ENCODE peak calls at places on chromosomes 1 and 21, in five cellular contexts. One of them, this sample, is unnamed.

GRCh38 chr1:71030021-71030420 is 17.6 kb downstream of the PTGER3 start:
- DNase-seq in H9: no peak
- DNase-seq in mesenchymal stem cell: no peak
- DNase-seq in IMR-90: no peak
- DNase-seq in trophoblast cell: peak; percentile 51
- DNase-seq in this sample: no peak

GRCh38 chr1:14840374-14840773 is 241.9 kb downstream of the KAZN start:
- DNase-seq in IMR-90: no peak
- DNase-seq in mesenchymal stem cell: no peak
- DNase-seq in trophoblast cell: no peak
- DNase-seq in H9: no peak
- DNase-seq in this sample: no peak

GRCh38 chr1:78630600-78630999 is 10.4 kb downstream of the IFI44L start:
- DNase-seq in mesenchymal stem cell: no peak
- DNase-seq in trophoblast cell: no peak
- DNase-seq in H9: no peak
- DNase-seq in IMR-90: no peak
- DNase-seq in this sample: no peak

GRCh38 chr21:44889625-44890337 is 16.3 kb upstream of the PTTG1IP start:
- DNase-seq in IMR-90: no peak
- DNase-seq in mesenchymal stem cell: no peak
- DNase-seq in trophoblast cell: no peak
- DNase-seq in H9: no peak
- DNase-seq in this sample: no peak

GRCh38 chr1:90220941-90221693 is 226.2 kb downstream of the ZNF326 start:
- DNase-seq in trophoblast cell: no peak
- DNase-seq in mesenchymal stem cell: no peak
- DNase-seq in IMR-90: no peak
- DNase-seq in H9: no peak
- DNase-seq in this sample: no peak

GRCh38 chr1:84715620-84716019 is 25.4 kb upstream of the SSX2IP start:
- DNase-seq in H9: no peak
- DNase-seq in trophoblast cell: no peak
- DNase-seq in IMR-90: no peak
- DNase-seq in mesenchymal stem cell: no peak
- DNase-seq in this sample: peak; percentile 36

GRCh38 chr1:52880226-52880625 is 37.7 kb downstream of the ZYG11A start:
- DNase-seq in IMR-90: no peak
- DNase-seq in H9: no peak
- DNase-seq in mesenchymal stem cell: no peak
- DNase-seq in trophoblast cell: no peak
- DNase-seq in this sample: no peak

GRCh38 chr1:99115231-99115630 is 110.6 kb upstream of the PLPPR5 start:
- DNase-seq in H9: no peak
- DNase-seq in mesenchymal stem cell: no peak
- DNase-seq in trophoblast cell: no peak
- DNase-seq in IMR-90: no peak
- DNase-seq in this sample: no peak

GRCh38 chr21:20875741-20876140 is 122.5 kb upstream of the NCAM2 start:
- DNase-seq in H9: no peak
- DNase-seq in trophoblast cell: no peak
- DNase-seq in mesenchymal stem cell: no peak
- DNase-seq in IMR-90: no peak
- DNase-seq in this sample: peak; percentile 2

GRCh38 chr1:30342535-30343141 is 380.7 kb downstream of the MATN1 start:
- DNase-seq in H9: peak; percentile 68
- DNase-seq in trophoblast cell: no peak
- DNase-seq in IMR-90: no peak
- DNase-seq in mesenchymal stem cell: no peak
- DNase-seq in this sample: no peak

GRCh38 chr1:8780405-8780804 is 37.0 kb downstream of the RERE start:
- DNase-seq in trophoblast cell: no peak
- DNase-seq in H9: no peak
- DNase-seq in mesenchymal stem cell: no peak
- DNase-seq in IMR-90: no peak
- DNase-seq in this sample: no peak

GRCh38 chr1:248821101-248821500 is 4.6 kb downstream of the SH3BP5L start:
- DNase-seq in trophoblast cell: peak; percentile 42
- DNase-seq in IMR-90: peak; percentile 87
- DNase-seq in mesenchymal stem cell: no peak
- DNase-seq in H9: no peak
- DNase-seq in this sample: no peak

GRCh38 chr1:68202239-68202832 is 30.0 kb downstream of the WLS start:
- DNase-seq in mesenchymal stem cell: no peak
- DNase-seq in trophoblast cell: no peak
- DNase-seq in H9: no peak
- DNase-seq in IMR-90: peak; percentile 74
- DNase-seq in this sample: no peak

GRCh38 chr1:64038119-64038518 is 165.3 kb upstream of the UBE2U start:
- DNase-seq in mesenchymal stem cell: no peak
- DNase-seq in H9: no peak
- DNase-seq in IMR-90: no peak
- DNase-seq in trophoblast cell: no peak
- DNase-seq in this sample: no peak

GRCh38 chr1:98323906-98324358 is 337.6 kb upstream of the SNX7 start:
- DNase-seq in mesenchymal stem cell: peak; percentile 93
- DNase-seq in trophoblast cell: peak; percentile 88
- DNase-seq in H9: peak; percentile 51
- DNase-seq in IMR-90: peak; percentile 96
- DNase-seq in this sample: no peak

GRCh38 chr1:193590102-193590501 is 403.7 kb upstream of the B3GALT2 start:
- DNase-seq in H9: no peak
- DNase-seq in trophoblast cell: no peak
- DNase-seq in mesenchymal stem cell: no peak
- DNase-seq in IMR-90: no peak
- DNase-seq in this sample: no peak

GRCh38 chr21:39265603-39266002 is 47.8 kb downstream of the BRWD1 start:
- DNase-seq in H9: no peak
- DNase-seq in mesenchymal stem cell: no peak
- DNase-seq in IMR-90: no peak
- DNase-seq in trophoblast cell: no peak
- DNase-seq in this sample: no peak

GRCh38 chr1:170261669-170262068 is 115.9 kb downstream of the NTMT2 start:
- DNase-seq in mesenchymal stem cell: no peak
- DNase-seq in H9: no peak
- DNase-seq in IMR-90: peak; percentile 6
- DNase-seq in trophoblast cell: no peak
- DNase-seq in this sample: no peak

GRCh38 chr1:44390277-44390676 is 14.8 kb upstream of the RNF220 start:
- DNase-seq in mesenchymal stem cell: peak; percentile 92
- DNase-seq in H9: no peak
- DNase-seq in trophoblast cell: no peak
- DNase-seq in IMR-90: peak; percentile 85
- DNase-seq in this sample: no peak

GRCh38 chr1:179121159-179121938 is 39.5 kb downstream of the TOR3A start:
- DNase-seq in trophoblast cell: peak; percentile 27
- DNase-seq in H9: no peak
- DNase-seq in IMR-90: peak; percentile 62
- DNase-seq in mesenchymal stem cell: peak; percentile 66
- DNase-seq in this sample: no peak

GRCh38 chr1:228279011-228279721 is 71.3 kb downstream of the OBSCN start:
- DNase-seq in trophoblast cell: no peak
- DNase-seq in IMR-90: no peak
- DNase-seq in H9: no peak
- DNase-seq in mesenchymal stem cell: no peak
- DNase-seq in this sample: no peak

GRCh38 chr1:94067196-94067595 is 53.8 kb downstream of the ABCA4 start:
- DNase-seq in trophoblast cell: no peak
- DNase-seq in H9: no peak
- DNase-seq in IMR-90: peak; percentile 94
- DNase-seq in mesenchymal stem cell: peak; percentile 48
- DNase-seq in this sample: no peak

GRCh38 chr21:38352536-38353219 is 95.9 kb downstream of the KCNJ15 start:
- DNase-seq in trophoblast cell: peak; percentile 61
- DNase-seq in mesenchymal stem cell: peak; percentile 71
- DNase-seq in H9: peak; percentile 66
- DNase-seq in IMR-90: peak; percentile 76
- DNase-seq in this sample: peak; percentile 48

GRCh38 chr1:166915941-166916340 is 39.9 kb upstream of the TADA1 start:
- DNase-seq in mesenchymal stem cell: no peak
- DNase-seq in H9: peak; percentile 42
- DNase-seq in trophoblast cell: no peak
- DNase-seq in IMR-90: peak; percentile 2
- DNase-seq in this sample: no peak

GRCh38 chr1:165933446-165934170 is 106.2 kb downstream of the UCK2 start:
- DNase-seq in trophoblast cell: no peak
- DNase-seq in IMR-90: no peak
- DNase-seq in mesenchymal stem cell: no peak
- DNase-seq in H9: peak; percentile 41
- DNase-seq in this sample: no peak

GRCh38 chr1:12087797-12088314 is 24.8 kb downstream of the TNFRSF8 start:
- DNase-seq in IMR-90: no peak
- DNase-seq in trophoblast cell: no peak
- DNase-seq in H9: no peak
- DNase-seq in mesenchymal stem cell: no peak
- DNase-seq in this sample: no peak

GRCh38 chr1:96967311-96967710 is 245.7 kb downstream of the PTBP2 start:
- DNase-seq in trophoblast cell: no peak
- DNase-seq in mesenchymal stem cell: no peak
- DNase-seq in H9: no peak
- DNase-seq in IMR-90: no peak
- DNase-seq in this sample: no peak

GRCh38 chr1:95154096-95154495 is 36.9 kb downstream of the TLCD4 start:
- DNase-seq in mesenchymal stem cell: no peak
- DNase-seq in H9: no peak
- DNase-seq in trophoblast cell: no peak
- DNase-seq in IMR-90: no peak
- DNase-seq in this sample: no peak

GRCh38 chr1:44723496-44724407 is 7.2 kb downstream of the RNU5D-1 start:
- DNase-seq in H9: no peak
- DNase-seq in IMR-90: no peak
- DNase-seq in trophoblast cell: no peak
- DNase-seq in mesenchymal stem cell: no peak
- DNase-seq in this sample: no peak

GRCh38 chr21:16891821-16892220 is 621.0 kb upstream of the CXADR start:
- DNase-seq in trophoblast cell: no peak
- DNase-seq in mesenchymal stem cell: no peak
- DNase-seq in IMR-90: peak; percentile 60
- DNase-seq in H9: no peak
- DNase-seq in this sample: no peak

GRCh38 chr1:89910780-89911179 is 84.1 kb upstream of the ZNF326 start:
- DNase-seq in trophoblast cell: peak; percentile 56
- DNase-seq in H9: peak; percentile 60
- DNase-seq in IMR-90: peak; percentile 96
- DNase-seq in mesenchymal stem cell: peak; percentile 92
- DNase-seq in this sample: no peak

GRCh38 chr1:209784276-209785169 is at the start of gene C1orf74:
- DNase-seq in mesenchymal stem cell: peak; percentile 97
- DNase-seq in H9: peak; percentile 99
- DNase-seq in IMR-90: peak; percentile 97
- DNase-seq in trophoblast cell: peak; percentile 100
- DNase-seq in this sample: peak; percentile 97
- H4K91ac ChIP-seq in mesenchymal stem cell: peak within 1 kb of the TSS; percentile 30
- H4K91ac ChIP-seq in H9: no peak within 1 kb of the TSS
- H4K91ac ChIP-seq in IMR-90: peak within 1 kb of the TSS; percentile 82
- H4K91ac ChIP-seq in trophoblast cell: peak within 1 kb of the TSS; percentile 63
- H4K91ac ChIP-seq in this sample: peak within 1 kb of the TSS; percentile 39

DNA sequence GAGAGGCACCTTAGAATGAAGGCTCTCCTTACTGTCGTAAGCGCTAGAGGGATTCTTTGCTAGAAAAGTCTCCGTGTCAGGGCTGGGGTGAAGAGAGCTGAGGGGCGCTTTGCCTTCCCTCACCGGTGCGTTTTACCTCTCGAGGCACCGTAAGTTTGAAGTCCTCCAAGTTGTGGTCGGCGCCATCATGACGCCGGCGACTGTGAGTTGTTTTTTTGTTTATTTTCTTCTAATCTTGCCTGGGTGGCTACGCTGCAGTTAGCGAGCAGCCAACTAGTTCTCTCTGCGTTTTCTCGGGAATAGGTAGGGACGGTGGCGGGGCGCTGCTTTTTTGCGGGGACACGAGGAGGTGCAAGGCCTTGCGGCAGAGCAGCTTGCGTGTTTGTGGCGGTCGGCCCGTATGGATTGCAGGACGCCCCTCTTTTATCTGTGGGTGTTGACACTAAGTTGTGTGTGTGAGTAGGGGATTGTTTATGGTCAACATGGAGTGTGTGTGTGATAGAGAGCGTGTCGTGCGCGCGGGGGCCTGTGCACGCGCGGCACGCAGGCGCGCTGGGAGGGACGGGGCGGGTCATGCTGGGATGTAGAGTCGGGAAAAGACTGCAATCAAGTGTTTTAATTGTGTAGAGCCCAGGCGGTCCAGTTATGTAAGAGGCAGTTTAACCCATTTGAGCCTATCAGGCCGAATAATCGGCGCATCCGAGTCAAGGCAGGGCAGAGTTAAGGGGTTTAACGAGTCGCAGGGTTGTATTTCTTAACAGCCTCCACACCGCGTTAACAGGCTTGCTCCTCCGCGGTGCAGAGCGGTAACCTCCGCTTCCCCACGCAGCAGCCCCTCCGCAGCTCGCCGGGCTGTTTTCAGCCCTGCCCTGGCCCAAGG is 1.1 kb upstream of the NEGR1 start:
- DNase-seq in IMR-90: peak; percentile 67
- DNase-seq in mesenchymal stem cell: peak; percentile 83
- DNase-seq in H9: peak; percentile 41
- DNase-seq in trophoblast cell: peak; percentile 11
- DNase-seq in this sample: peak; percentile 67
- H4K91ac ChIP-seq in IMR-90: peak overlapping the region; percentile 95
- H4K91ac ChIP-seq in mesenchymal stem cell: no peak overlapping the region
- H4K91ac ChIP-seq in H9: no peak overlapping the region
- H4K91ac ChIP-seq in trophoblast cell: peak overlapping the region; percentile 8
- H4K91ac ChIP-seq in this sample: no peak overlapping the region

DNA sequence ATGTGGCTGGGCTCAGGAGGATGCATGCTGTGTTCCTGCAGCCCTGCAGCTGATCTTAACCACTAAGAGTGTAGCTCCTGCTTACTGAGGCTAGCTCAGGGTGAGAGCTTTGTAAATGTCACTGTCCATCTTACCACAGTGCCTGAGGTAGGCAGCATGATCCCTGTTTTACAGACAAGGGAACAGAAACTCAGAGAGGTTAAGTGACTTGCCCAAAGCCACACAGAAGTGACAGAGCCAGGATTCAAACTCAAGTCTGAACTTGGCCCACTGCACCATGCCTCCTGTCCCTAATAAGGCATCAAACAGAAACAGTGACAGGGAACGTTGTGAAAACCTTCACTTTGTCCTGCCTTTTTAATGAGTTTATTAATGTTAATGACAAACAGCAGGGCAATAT is 27.9 kb downstream of the PPFIA4 start:
- DNase-seq in mesenchymal stem cell: no peak
- DNase-seq in IMR-90: no peak
- DNase-seq in trophoblast cell: no peak
- DNase-seq in H9: peak; percentile 52
- DNase-seq in this sample: no peak
- H4K91ac ChIP-seq in mesenchymal stem cell: no peak overlapping the region
- H4K91ac ChIP-seq in IMR-90: no peak overlapping the region
- H4K91ac ChIP-seq in trophoblast cell: no peak overlapping the region
- H4K91ac ChIP-seq in H9: no peak overlapping the region
- H4K91ac ChIP-seq in this sample: no peak overlapping the region

DNA sequence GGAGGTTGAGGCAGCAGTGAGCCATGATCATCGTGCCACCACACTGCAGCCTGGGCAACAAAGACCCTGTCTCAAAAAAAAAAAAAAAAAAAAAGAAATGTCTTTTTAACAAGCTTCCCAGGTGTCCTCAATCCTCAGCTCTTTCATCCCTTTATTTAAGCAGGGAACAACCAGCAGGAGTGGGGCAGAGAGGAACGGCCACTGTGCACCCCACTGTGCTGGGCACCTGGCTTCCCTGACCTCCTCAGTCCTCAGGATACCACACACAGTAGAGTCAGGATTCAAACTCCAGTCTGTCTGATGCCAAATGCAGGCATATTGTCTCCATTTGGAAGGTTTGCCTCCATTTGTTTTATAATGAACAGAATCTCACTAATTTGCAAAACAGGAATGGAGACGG is 19.8 kb upstream of the PTAFR start:
- DNase-seq in trophoblast cell: no peak
- DNase-seq in IMR-90: no peak
- DNase-seq in H9: no peak
- DNase-seq in mesenchymal stem cell: no peak
- DNase-seq in this sample: no peak
- H4K91ac ChIP-seq in trophoblast cell: no peak overlapping the region
- H4K91ac ChIP-seq in IMR-90: peak overlapping the region; percentile 6
- H4K91ac ChIP-seq in H9: no peak overlapping the region
- H4K91ac ChIP-seq in mesenchymal stem cell: no peak overlapping the region
- H4K91ac ChIP-seq in this sample: no peak overlapping the region